ENCODE peak calls at places on chromosomes 11 and 22, in seven cellular contexts. J, G, L, E, P, Y and V are unnamed samples.
A peak's percentile ranks its signal among the peaks of the same experiment; 100 is the strongest.

GRCh38 chr22:37703906-37704305 is 7.1 kb downstream of the TRIOBP start:
- DNase-seq in P (no peak), L (no peak), Y (no peak), E (no peak), G (no peak), J (no peak), V (no peak)

GRCh38 chr11:134676516-134677287 is 264.7 kb upstream of the B3GAT1 start:
- DNase-seq in L (no peak), G (no peak), Y (no peak), J (no peak), E (no peak), P (no peak), V (no peak)

GRCh38 chr11:118282635-118283310 is 18.7 kb upstream of the MPZL2 start:
- DNase-seq in Y (no peak), E (no peak), P (no peak), L (no peak), J (no peak), G (no peak), V (no peak)

GRCh38 chr11:114438303-114438702 is 964 bp upstream of the REXO2 start:
- DNase-seq in L (peak; percentile 21), Y (no peak), P (no peak), J (no peak), E (no peak), G (peak; percentile 38), V (no peak)

GRCh38 chr11:13781153-13781552 is 112.7 kb downstream of the FAR1 start:
- DNase-seq in L (no peak), P (no peak), J (no peak), E (no peak), G (no peak), Y (no peak), V (no peak)

GRCh38 chr11:68677432-68677831 is 6.9 kb upstream of the GAL start:
- DNase-seq in Y (peak; percentile 94), P (no peak), G (peak; percentile 80), E (no peak), J (no peak), L (peak; percentile 67), V (peak; percentile 27)

GRCh38 chr11:92671081-92671480 is 298.4 kb upstream of the MTNR1B start:
- DNase-seq in E (no peak), J (no peak), G (no peak), L (no peak), Y (no peak), P (no peak), V (no peak)

GRCh38 chr11:76251223-76251575 is 44.9 kb upstream of the WNT11 start:
- DNase-seq in G (no peak), E (no peak), P (no peak), Y (no peak), L (no peak), J (no peak), V (no peak)

GRCh38 chr11:91156041-91156440 is 933.2 kb upstream of the CHORDC1 start:
- DNase-seq in G (no peak), E (no peak), Y (no peak), J (no peak), L (no peak), P (no peak), V (no peak)

GRCh38 chr22:27598792-27599191 is 202.8 kb downstream of the MN1 start:
- DNase-seq in Y (no peak), L (no peak), E (no peak), P (no peak), G (no peak), J (no peak), V (no peak)

GRCh38 chr22:17831527-17832251 is 57.4 kb upstream of the BID start:
- DNase-seq in E (no peak), J (no peak), L (no peak), P (peak; percentile 76), Y (no peak), G (no peak), V (no peak)

GRCh38 chr22:29344137-29344536 is 28.6 kb upstream of the RASL10A start:
- DNase-seq in G (peak; percentile 38), Y (peak; percentile 75), J (no peak), E (no peak), L (peak; percentile 78), P (peak; percentile 75), V (peak; percentile 76)

GRCh38 chr11:64067257-64067993 is 31.7 kb downstream of the FLRT1 start:
- DNase-seq in Y (no peak), P (no peak), E (no peak), J (no peak), L (no peak), G (no peak), V (no peak)

GRCh38 chr11:69275178-69275577 is 18.8 kb upstream of the MYEOV start:
- DNase-seq in G (no peak), L (no peak), Y (no peak), E (no peak), P (no peak), J (no peak), V (no peak)

GRCh38 chr11:71407356-71407755 is 40.8 kb downstream of the DHCR7 start:
- DNase-seq in J (no peak), G (no peak), L (no peak), E (no peak), P (no peak), Y (no peak), V (no peak)

GRCh38 chr11:86408845-86409244 is 34.2 kb downstream of the CCDC81 start:
- DNase-seq in G (no peak), P (no peak), E (no peak), L (peak; percentile 29), J (no peak), Y (no peak), V (no peak)

GRCh38 chr22:30397656-30398635 is 1.1 kb downstream of the SEC14L2 start:
- DNase-seq in E (no peak), G (no peak), L (no peak), P (no peak), Y (no peak), J (no peak), V (no peak)

GRCh38 chr11:99325807-99326206 is 305.1 kb downstream of the CNTN5 start:
- DNase-seq in P (no peak), Y (no peak), L (peak; percentile 73), E (no peak), J (no peak), G (no peak), V (no peak)

GRCh38 chr11:133386262-133386661 is 146.0 kb downstream of the OPCML start:
- DNase-seq in Y (no peak), G (no peak), J (no peak), E (no peak), L (no peak), P (no peak), V (no peak)

GRCh38 chr11:91293119-91293518 is 931.5 kb upstream of the FAT3 start:
- DNase-seq in E (no peak), L (no peak), Y (no peak), J (no peak), P (no peak), G (no peak), V (no peak)

GRCh38 chr22:46036558-46037408 is 59.8 kb upstream of the WNT7B start:
- DNase-seq in L (no peak), E (peak; percentile 85), J (peak; percentile 28), P (peak; percentile 37), G (peak; percentile 52), Y (no peak), V (no peak)

GRCh38 chr11:34468209-34468841 is 29.6 kb downstream of the CAT start:
- DNase-seq in Y (peak; percentile 9), G (peak; percentile 62), L (peak; percentile 43), P (no peak), E (peak; percentile 23), J (peak; percentile 38), V (peak; percentile 6)
- TF ChIP-seq CTCF in Y (peak; percentile 75), G (peak; percentile 76), L (peak; percentile 85), P (no peak), E (peak; percentile 74), J (peak; percentile 47), V (peak; percentile 90)

GRCh38 chr11:6096417-6096816 is 11.1 kb upstream of the OR56B4 start:
- DNase-seq in G (no peak), L (no peak), E (peak; percentile 83), J (no peak), P (no peak), Y (no peak), V (no peak)

GRCh38 chr11:6095798-6096197 is 11.7 kb upstream of the OR56B4 start:
- DNase-seq in Y (no peak), G (no peak), J (no peak), L (no peak), P (no peak), E (peak; percentile 21), V (no peak)

DNA sequence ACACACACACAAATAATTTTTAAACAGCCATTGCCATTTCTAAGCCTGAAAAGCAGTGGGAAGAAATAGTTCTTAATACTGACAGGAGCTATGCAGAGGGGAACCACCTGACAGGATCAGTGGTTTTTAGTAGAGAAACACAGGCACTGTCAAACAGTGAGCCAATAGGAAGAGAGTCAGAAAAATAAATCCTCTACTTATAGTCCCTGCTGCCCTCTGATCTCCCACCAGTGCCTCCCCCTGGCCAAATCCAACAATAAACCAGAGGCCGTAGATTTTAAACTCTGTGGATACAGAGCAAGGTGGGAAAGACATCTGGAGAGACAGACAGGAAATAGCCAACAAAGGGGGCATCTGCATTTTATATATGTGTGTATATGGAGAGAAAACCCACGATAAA is 7.9 kb upstream of the OR56B4 start:
- DNase-seq in Y (no peak), E (peak; percentile 16), P (no peak), G (no peak), L (no peak), J (no peak), V (no peak)
- TF ChIP-seq CTCF in Y (no peak), E (peak; percentile 68), P (no peak), G (no peak), L (no peak), J (no peak), V (no peak)

GRCh38 chr11:106286881-106287504 is 209.5 kb downstream of the AASDHPPT start:
- DNase-seq in E (no peak), G (no peak), Y (no peak), P (no peak), L (no peak), J (no peak), V (no peak)

GRCh38 chr11:106288057-106288456 is 210.6 kb downstream of the AASDHPPT start:
- DNase-seq in E (no peak), P (no peak), L (no peak), Y (no peak), G (no peak), J (no peak), V (no peak)

GRCh38 chr11:106288988-106289387 is 211.5 kb downstream of the AASDHPPT start:
- DNase-seq in J (no peak), L (no peak), E (no peak), P (no peak), G (no peak), Y (no peak), V (no peak)
- TF ChIP-seq CTCF in J (no peak), L (no peak), E (no peak), P (no peak), G (no peak), Y (no peak), V (peak; percentile 30)

GRCh38 chr22:49086606-49087157 is 741.0 kb downstream of the BRD1 start:
- DNase-seq in P (no peak), G (no peak), J (no peak), E (no peak), L (no peak), Y (no peak), V (no peak)

GRCh38 chr22:49086181-49086580 is 741.5 kb downstream of the BRD1 start:
- DNase-seq in L (no peak), P (no peak), J (no peak), E (no peak), G (no peak), Y (no peak), V (no peak)

GRCh38 chr22:49088801-49089791 is 738.6 kb downstream of the BRD1 start:
- DNase-seq in G (no peak), P (no peak), J (no peak), L (no peak), E (no peak), Y (no peak), V (no peak)

GRCh38 chr22:49087163-49087562 is 740.5 kb downstream of the BRD1 start:
- DNase-seq in J (no peak), P (peak; percentile 20), G (no peak), Y (no peak), L (no peak), E (no peak), V (no peak)

GRCh38 chr22:49087716-49088660 is 739.7 kb downstream of the BRD1 start:
- DNase-seq in E (no peak), J (no peak), P (no peak), G (no peak), Y (no peak), L (no peak), V (no peak)
- TF ChIP-seq CTCF in E (no peak), J (no peak), P (no peak), G (no peak), Y (no peak), L (no peak), V (no peak)